ENCODE peak calls at places on chromosome 4, in eight cellular contexts. P is posterior cingulate gyrus, N is HCEC 1CT, V is memory B cell, T is right cardiac atrium, O is NCI-H146, S is mucosa of descending colon, I is brain microvascular endothelial cell. B is an unnamed sample.

GRCh38 chr4:185282968-185283367 is 73.6 kb downstream of the SNX25 start:
- DNase-seq in T (no peak), N (peak), S (no peak), V (no peak), O (no peak), I (peak), P (no peak), B (no peak)

GRCh38 chr4:171025776-171026175 is 787.4 kb upstream of the GALNTL6 start:
- DNase-seq in V (no peak), P (no peak), S (no peak), N (no peak), I (no peak), T (no peak), O (no peak), B (no peak)

GRCh38 chr4:126595643-126596042 is 1037.1 kb upstream of the INTU start:
- DNase-seq in P (no peak), V (no peak), N (no peak), T (no peak), S (no peak), O (no peak), I (no peak), B (no peak)

GRCh38 chr4:82779032-82779431 is 19.6 kb downstream of the SCD5 start:
- DNase-seq in T (no peak), N (no peak), O (no peak), V (no peak), P (no peak), I (no peak), S (no peak), B (no peak)

GRCh38 chr4:57064811-57065711 is 45.1 kb downstream of the IGFBP7 start:
- DNase-seq in P (no peak), I (peak), O (no peak), N (peak), S (peak), V (no peak), T (peak), B (no peak)

GRCh38 chr4:144374065-144374464 is 233.5 kb upstream of the GYPA start:
- DNase-seq in S (no peak), I (no peak), O (no peak), T (no peak), P (no peak), V (no peak), N (no peak), B (no peak)

GRCh38 chr4:20219526-20219925 is 32.2 kb upstream of the SLIT2 start:
- DNase-seq in S (no peak), O (no peak), I (no peak), T (no peak), P (no peak), V (no peak), N (peak), B (no peak)

GRCh38 chr4:152079543-152080293 is 318.9 kb upstream of the GATB start:
- DNase-seq in N (no peak), T (no peak), I (no peak), P (no peak), O (no peak), V (no peak), S (no peak), B (no peak)

GRCh38 chr4:140427104-140427918 is at the start of gene CLGN:
- DNase-seq in I (peak), S (peak), N (peak), V (peak), O (peak), T (peak), P (peak), B (peak)

GRCh38 chr4:101367201-101367600 is 19.9 kb upstream of the PPP3CA start:
- DNase-seq in O (no peak), I (peak), T (no peak), P (no peak), V (no peak), S (no peak), N (peak), B (no peak)

GRCh38 chr4:102825261-102826071 is 1.9 kb downstream of the UBE2D3 start:
- DNase-seq in S (no peak), P (no peak), T (no peak), I (peak), V (peak), N (peak), O (peak), B (peak)

GRCh38 chr4:7892212-7893019 is 47.2 kb downstream of the AFAP1 start:
- DNase-seq in I (peak), T (no peak), V (no peak), P (no peak), O (no peak), S (no peak), N (peak), B (no peak)

GRCh38 chr4:175536852-175537453 is 275.1 kb downstream of the GPM6A start:
- DNase-seq in N (peak), S (no peak), T (no peak), O (no peak), I (peak), P (no peak), V (peak), B (peak)

GRCh38 chr4:160403066-160403465 is 1300.2 kb downstream of the RAPGEF2 start:
- DNase-seq in I (no peak), P (no peak), N (no peak), V (no peak), T (no peak), S (no peak), O (no peak), B (no peak)

GRCh38 chr4:6702761-6703160 is 6.9 kb downstream of the MRFAP1L1 start:
- DNase-seq in V (no peak), I (no peak), N (no peak), O (no peak), S (no peak), P (no peak), T (no peak), B (no peak)

GRCh38 chr4:67087897-67088296 is 457.4 kb downstream of the CENPC start:
- DNase-seq in T (peak), P (no peak), V (peak), I (peak), S (no peak), O (no peak), N (no peak), B (peak)

GRCh38 chr4:88163286-88163685 is 4.8 kb upstream of the ABCG2 start:
- DNase-seq in V (no peak), T (no peak), N (no peak), I (no peak), P (no peak), S (no peak), O (no peak), B (no peak)

GRCh38 chr4:10582059-10582686 is 102.4 kb downstream of the CLNK start:
- DNase-seq in O (peak), P (no peak), I (peak), V (peak), S (no peak), N (peak), T (peak), B (peak)

GRCh38 chr4:110666030-110666429 is 43.2 kb upstream of the PITX2 start:
- DNase-seq in I (no peak), P (no peak), O (no peak), S (no peak), N (no peak), T (no peak), V (no peak), B (no peak)

GRCh38 chr4:76657443-76657842 is 222.4 kb downstream of the SHROOM3 start:
- DNase-seq in P (no peak), T (no peak), S (no peak), N (peak), V (no peak), I (no peak), O (no peak), B (no peak)

GRCh38 chr4:93157984-93158383 is 670.6 kb upstream of the ATOH1 start:
- DNase-seq in P (no peak), O (no peak), I (no peak), S (no peak), T (no peak), V (no peak), N (no peak), B (no peak)

GRCh38 chr4:175927121-175927520 is 115.1 kb upstream of the GPM6A start:
- DNase-seq in I (peak), O (no peak), P (no peak), V (no peak), T (no peak), N (no peak), S (no peak), B (no peak)

GRCh38 chr4:99723555-99724450 is 66.2 kb upstream of the C4orf54 start:
- DNase-seq in T (peak), S (no peak), N (peak), P (peak), I (peak), V (no peak), O (peak), B (peak)

GRCh38 chr4:112284662-112285411 is 867 bp downstream of the TIFA start:
- DNase-seq in I (no peak), V (no peak), T (peak), S (peak), P (no peak), O (peak), N (no peak), B (peak)

GRCh38 chr4:163495900-163496299 is 1.4 kb downstream of the TMA16 start:
- DNase-seq in O (no peak), N (no peak), I (no peak), V (peak), T (no peak), P (no peak), S (no peak), B (peak)

B was measured in small intestine.